ENCODE peak calls at places on chromosome 11, in five cellular contexts. S, I, C, O and Q are unnamed samples.

GRCh38 chr11:83159901-83160865 is 3.3 kb downstream of the PCF11 start:
- DNase-seq in O (no peak), S (peak; percentile 23), C (no peak), I (no peak), Q (no peak)

GRCh38 chr11:112024178-112024777 is 930 bp upstream of the DLAT start:
- DNase-seq in O (peak; percentile 37), S (no peak), C (no peak), I (peak; percentile 52), Q (no peak)

GRCh38 chr11:125272092-125272491 is 107.5 kb downstream of the PKNOX2 start:
- DNase-seq in I (no peak), O (no peak), C (no peak), S (no peak), Q (no peak)

GRCh38 chr11:28585007-28585406 is 476.8 kb downstream of the METTL15 start:
- DNase-seq in O (no peak), I (no peak), S (no peak), C (no peak), Q (no peak)

GRCh38 chr11:73921180-73921579 is 29.6 kb upstream of the DNAJB13 start:
- DNase-seq in I (no peak), S (no peak), O (no peak), C (no peak), Q (no peak)

GRCh38 chr11:128884703-128885338 is 6.3 kb upstream of the KCNJ5 start:
- DNase-seq in S (peak; percentile 66), O (peak; percentile 70), I (peak; percentile 85), C (no peak), Q (peak; percentile 69)

GRCh38 chr11:11035331-11035730 is 177.5 kb upstream of the ZBED5 start:
- DNase-seq in O (no peak), S (no peak), C (no peak), I (peak; percentile 7), Q (no peak)

GRCh38 chr11:47056261-47056915 is 119.8 kb downstream of the CSTPP1 start:
- DNase-seq in I (no peak), C (no peak), S (no peak), O (peak; percentile 79), Q (no peak)

GRCh38 chr11:11211186-11211585 is 141.9 kb downstream of the CSNK2A3 start:
- DNase-seq in O (no peak), C (no peak), I (no peak), S (no peak), Q (no peak)

GRCh38 chr11:58926695-58927094 is 12.6 kb upstream of the GLYATL1 start:
- DNase-seq in I (no peak), O (no peak), S (peak; percentile 5), C (no peak), Q (no peak)

GRCh38 chr11:17528181-17528691 is 16.0 kb downstream of the USH1C start:
- DNase-seq in I (peak; percentile 87), O (peak; percentile 84), S (peak; percentile 42), C (no peak), Q (peak; percentile 5)

GRCh38 chr11:126160345-126161145 is 50.9 kb downstream of the RPUSD4 start:
- DNase-seq in S (no peak), O (peak; percentile 51), C (no peak), I (no peak), Q (no peak)

GRCh38 chr11:44286268-44286880 is 23.6 kb downstream of the ALX4 start:
- DNase-seq in C (peak; percentile 2), I (peak; percentile 93), O (peak; percentile 86), S (peak; percentile 70), Q (peak; percentile 47)

GRCh38 chr11:128862421-128862820 is 4.7 kb downstream of the KCNJ1 start:
- DNase-seq in C (no peak), S (no peak), I (no peak), O (no peak), Q (no peak)

GRCh38 chr11:66685276-66686099 is 7.8 kb upstream of the RBM4B start:
- DNase-seq in S (no peak), I (no peak), O (no peak), C (no peak), Q (no peak)

GRCh38 chr11:93521086-93521485 is 22.1 kb downstream of the SMCO4 start:
- DNase-seq in S (no peak), C (no peak), I (no peak), O (no peak), Q (no peak)

GRCh38 chr11:125170001-125170405 is 5.5 kb downstream of the PKNOX2 start:
- DNase-seq in O (no peak), I (peak; percentile 30), C (no peak), S (no peak), Q (no peak)

GRCh38 chr11:12824281-12825041 is 150.2 kb downstream of the TEAD1 start:
- DNase-seq in S (no peak), I (peak; percentile 28), C (no peak), O (peak; percentile 31), Q (no peak)

GRCh38 chr11:44625759-44626523 is 60.5 kb downstream of the CD82 start:
- DNase-seq in C (no peak), O (no peak), S (no peak), I (no peak), Q (no peak)

GRCh38 chr11:129223701-129224149 is 31.6 kb upstream of the ARHGAP32 start:
- DNase-seq in S (no peak), C (no peak), I (no peak), O (no peak), Q (no peak)

GRCh38 chr11:59062602-59063529 is 23.2 kb upstream of the GLYATL1B start:
- DNase-seq in O (no peak), C (no peak), S (peak; percentile 2), I (peak; percentile 36), Q (no peak)

GRCh38 chr11:28009383-28009782 is 98.6 kb downstream of the KIF18A start:
- DNase-seq in C (no peak), S (peak; percentile 29), O (no peak), I (no peak), Q (no peak)

GRCh38 chr11:2298131-2298794 is 3.5 kb downstream of the C11orf21 start:
- DNase-seq in S (no peak), O (no peak), C (no peak), I (no peak), Q (no peak)

GRCh38 chr11:316031-316701 is 2.3 kb downstream of the IFITM1 start:
- DNase-seq in S (no peak), C (no peak), O (peak; percentile 46), I (no peak), Q (no peak)

GRCh38 chr11:66317322-66317765 is 500 bp upstream of the CD248 start:
- DNase-seq in C (no peak), S (no peak), I (no peak), O (no peak), Q (no peak)

GRCh38 chr11:57324154-57324885 is 432 bp downstream of the TNKS1BP1 start:
- DNase-seq in O (peak; percentile 79), C (no peak), S (peak; percentile 52), I (peak; percentile 79), Q (no peak)

GRCh38 chr11:58046231-58046630 is 15.5 kb downstream of the OR6Q1 start:
- DNase-seq in S (no peak), O (no peak), I (no peak), C (no peak), Q (no peak)

GRCh38 chr11:2883717-2884423 is 1.7 kb downstream of the CDKN1C start:
- DNase-seq in C (no peak), O (peak; percentile 65), I (peak; percentile 64), S (no peak), Q (no peak)

GRCh38 chr11:19811391-19811790 is 98.8 kb downstream of the NAV2 start:
- DNase-seq in O (no peak), S (no peak), C (no peak), I (no peak), Q (no peak)

GRCh38 chr11:2929511-2929879 is 275 bp upstream of the PHLDA2 start:
- DNase-seq in C (no peak), O (peak; percentile 91), S (peak; percentile 81), I (no peak), Q (no peak)

GRCh38 chr11:103067118-103067517 is 24.8 kb downstream of the DCUN1D5 start:
- DNase-seq in S (no peak), I (no peak), O (no peak), C (no peak), Q (no peak)

DNA sequence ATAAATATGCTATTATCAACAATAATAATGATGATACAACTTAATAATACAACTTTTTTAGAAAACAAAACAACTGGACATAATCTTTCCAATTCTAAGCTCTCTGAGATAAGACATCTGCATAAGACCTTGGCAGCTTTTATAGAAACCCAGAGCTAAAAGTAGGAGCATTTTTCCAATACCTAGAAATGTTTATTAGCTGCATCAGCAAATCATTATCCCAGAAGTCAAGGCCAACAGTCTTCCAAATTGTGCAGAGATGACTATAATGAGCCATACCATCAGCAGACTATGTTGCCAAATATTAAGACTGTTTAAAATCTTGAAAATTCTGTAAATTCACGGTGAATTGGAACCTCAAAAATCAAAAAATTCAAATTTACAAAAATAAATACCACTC is 30.3 kb downstream of the DCUN1D5 start:
- DNase-seq in O (no peak), S (no peak), C (no peak), I (no peak), Q (no peak)
- TF ChIP-seq REST in O (no peak), S (no peak), C (no peak), I (no peak), Q (no peak)

DNA sequence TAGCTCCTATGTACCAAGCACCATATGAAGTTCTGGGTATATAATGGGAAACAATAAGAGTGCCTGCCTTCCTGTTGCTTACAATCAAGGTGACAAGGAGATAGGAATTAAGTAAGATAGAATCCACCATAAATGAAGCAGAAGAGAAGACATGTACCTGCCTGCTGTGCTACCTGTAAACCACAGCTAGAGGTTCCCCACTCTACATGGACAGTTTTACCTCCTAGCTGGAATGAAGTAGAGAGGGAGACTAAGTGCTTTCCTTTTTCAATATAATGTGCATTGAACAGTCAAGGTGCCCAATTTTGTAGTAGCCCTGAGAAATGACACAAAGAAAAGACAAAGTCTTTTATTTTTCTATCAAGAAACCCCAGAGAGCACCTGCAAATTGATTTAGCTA is 984.6 kb downstream of the DLG2 start:
- DNase-seq in I (peak; percentile 24), C (no peak), O (no peak), S (no peak), Q (no peak)
- TF ChIP-seq CTCF in I (no peak), C (no peak), O (no peak), S (no peak), Q (no peak)

DNA sequence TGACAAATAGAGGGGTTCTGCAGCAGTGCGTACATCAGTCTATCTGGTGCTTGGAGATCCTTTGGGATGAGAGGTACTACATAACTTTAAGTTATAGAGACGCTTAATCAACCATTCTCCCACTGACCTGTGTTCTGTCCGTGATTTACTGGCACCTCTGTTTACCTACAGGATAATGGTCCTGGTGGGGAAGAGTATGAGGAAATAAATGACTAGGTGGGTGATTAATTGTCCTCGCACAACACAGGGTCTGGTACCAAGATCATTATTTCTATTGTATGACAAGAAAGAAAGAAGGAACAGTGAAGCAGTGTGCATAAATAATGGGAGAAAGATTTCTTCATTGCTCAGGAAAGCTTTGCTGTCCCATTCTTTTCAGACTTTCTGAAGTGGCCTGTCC is 32.8 kb upstream of the FJX1 start:
- DNase-seq in O (no peak), C (no peak), S (no peak), I (no peak), Q (no peak)
- H3K4me1 ChIP-seq in O (no peaks in the 10 kb centered on the region), C (no peaks in the 10 kb centered on the region), S (peaks cover 22% of the 10 kb centered on the region), I (no peaks in the 10 kb centered on the region), Q (no peaks in the 10 kb centered on the region)

DNA sequence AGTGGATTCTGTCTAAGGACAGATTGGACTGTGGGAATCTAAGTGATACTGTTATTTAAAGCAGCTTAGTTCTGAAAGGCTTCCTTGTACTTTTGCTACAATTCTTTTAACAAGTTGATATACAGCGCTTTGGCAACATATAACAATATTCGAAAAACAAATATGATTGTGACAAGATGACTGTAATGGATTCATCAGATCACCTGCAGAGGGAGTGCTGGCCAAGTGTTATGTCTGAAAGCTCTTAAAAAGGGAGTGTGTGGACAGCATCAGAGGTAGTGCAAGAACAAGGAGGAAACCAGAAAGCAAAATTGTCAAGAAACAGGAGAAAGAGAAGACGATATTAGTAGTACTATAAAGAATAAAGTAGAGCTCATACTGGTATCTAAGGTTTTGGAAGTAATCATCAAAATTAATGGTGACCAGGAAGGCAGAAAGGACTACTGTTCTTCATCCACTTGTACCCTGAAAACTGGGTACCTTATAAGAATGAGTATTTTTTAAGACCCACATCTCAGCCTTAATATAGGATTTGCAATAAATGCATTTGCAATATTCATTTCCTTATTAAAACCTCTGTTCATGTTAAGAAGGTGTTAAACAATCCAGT is 1112.0 kb upstream of the CCDC90B start:
- DNase-seq in I (peak; percentile 56), C (no peak), O (no peak), S (peak; percentile 50), Q (no peak)
- TF ChIP-seq REST in I (no peak), C (no peak), O (no peak), S (no peak), Q (no peak)